ENCODE peak calls at places on chromosome 1, in eight cellular contexts. U is right lobe of liver, A is ovary, L is heart left ventricle, R is adrenal gland, M is body of pancreas, Y is uterus, E is thyroid gland. G is an unnamed sample.

GRCh38 chr1:118223426-118223825 is 38.4 kb upstream of the SPAG17 start:
- DNase-seq in Y (no peak), E (no peak), L (no peak), U (no peak), R (no peak), A (no peak), M (peak), G (no peak)

GRCh38 chr1:241713316-241713715 is 61.2 kb downstream of the WDR64 start:
- DNase-seq in A (no peak), L (no peak), Y (no peak), R (no peak), M (no peak), E (no peak), U (no peak), G (no peak)

GRCh38 chr1:19341201-19342076 is 29.3 kb downstream of the SLC66A1 start:
- DNase-seq in M (peak), U (no peak), Y (peak), E (peak), R (peak), L (peak), A (peak), G (peak)

GRCh38 chr1:15384301-15384901 is 25.3 kb upstream of the EFHD2 start:
- DNase-seq in A (no peak), E (no peak), L (no peak), M (no peak), Y (no peak), U (no peak), R (no peak), G (no peak)

GRCh38 chr1:197234581-197234980 is 33.5 kb upstream of the CRB1 start:
- DNase-seq in L (no peak), A (no peak), Y (no peak), M (no peak), R (no peak), E (no peak), U (no peak), G (no peak)

GRCh38 chr1:92749024-92749634 is 35.8 kb downstream of the EVI5 start:
- DNase-seq in A (no peak), R (peak), U (no peak), L (no peak), E (no peak), Y (no peak), M (peak), G (peak)

GRCh38 chr1:156804572-156805243 is 11.9 kb downstream of the SH2D2A start:
- DNase-seq in U (no peak), R (no peak), M (no peak), L (no peak), A (no peak), Y (no peak), E (peak), G (peak)

GRCh38 chr1:86687595-86687994 is 16.8 kb upstream of the SH3GLB1 start:
- DNase-seq in R (no peak), M (no peak), U (no peak), Y (no peak), E (no peak), L (no peak), A (no peak), G (no peak)

GRCh38 chr1:201634261-201634660 is 95.3 kb downstream of the NAV1 start:
- DNase-seq in M (no peak), L (no peak), E (no peak), U (no peak), R (no peak), Y (no peak), A (no peak), G (peak)

GRCh38 chr1:33149453-33150190 is 32.2 kb downstream of the TRIM62 start:
- DNase-seq in Y (no peak), M (peak), E (no peak), L (no peak), R (no peak), A (no peak), U (no peak), G (no peak)

GRCh38 chr1:29166291-29166878 is 15.3 kb downstream of the SRSF4 start:
- DNase-seq in U (no peak), M (no peak), L (no peak), E (peak), A (no peak), Y (no peak), R (no peak), G (no peak)

GRCh38 chr1:61163794-61164193 is 81.4 kb downstream of the NFIA start:
- DNase-seq in R (no peak), U (no peak), E (no peak), Y (no peak), L (no peak), M (no peak), A (no peak), G (peak)

GRCh38 chr1:224524679-224525078 is 90.1 kb upstream of the WDR26 start:
- DNase-seq in Y (no peak), M (no peak), U (no peak), R (no peak), L (no peak), A (no peak), E (no peak), G (peak)

GRCh38 chr1:60746278-60746761 is 336.0 kb upstream of the NFIA start:
- DNase-seq in R (no peak), L (peak), E (no peak), U (no peak), A (no peak), M (no peak), Y (no peak), G (no peak)

GRCh38 chr1:197464039-197464438 is 196.0 kb downstream of the CRB1 start:
- DNase-seq in A (peak), R (no peak), Y (peak), E (no peak), U (no peak), L (peak), M (peak), G (peak)

GRCh38 chr1:53535846-53536245 is 76.6 kb downstream of the DMRTB1 start:
- DNase-seq in L (no peak), U (no peak), A (no peak), R (no peak), E (no peak), Y (no peak), M (no peak), G (peak)

GRCh38 chr1:160618763-160619274 is 28.0 kb downstream of the SLAMF1 start:
- DNase-seq in U (no peak), E (no peak), R (no peak), M (no peak), A (no peak), L (no peak), Y (no peak), G (no peak)

GRCh38 chr1:47181095-47181954 is 8.5 kb downstream of the PDZK1IP1 start:
- DNase-seq in Y (no peak), M (no peak), L (no peak), A (no peak), R (no peak), E (no peak), U (no peak), G (no peak)
- TF ChIP-seq POLR2A in Y (no peak), M (no peak), L (no peak), A (no peak), R (no peak), E (no peak), U (no peak), G (no peak)

DNA sequence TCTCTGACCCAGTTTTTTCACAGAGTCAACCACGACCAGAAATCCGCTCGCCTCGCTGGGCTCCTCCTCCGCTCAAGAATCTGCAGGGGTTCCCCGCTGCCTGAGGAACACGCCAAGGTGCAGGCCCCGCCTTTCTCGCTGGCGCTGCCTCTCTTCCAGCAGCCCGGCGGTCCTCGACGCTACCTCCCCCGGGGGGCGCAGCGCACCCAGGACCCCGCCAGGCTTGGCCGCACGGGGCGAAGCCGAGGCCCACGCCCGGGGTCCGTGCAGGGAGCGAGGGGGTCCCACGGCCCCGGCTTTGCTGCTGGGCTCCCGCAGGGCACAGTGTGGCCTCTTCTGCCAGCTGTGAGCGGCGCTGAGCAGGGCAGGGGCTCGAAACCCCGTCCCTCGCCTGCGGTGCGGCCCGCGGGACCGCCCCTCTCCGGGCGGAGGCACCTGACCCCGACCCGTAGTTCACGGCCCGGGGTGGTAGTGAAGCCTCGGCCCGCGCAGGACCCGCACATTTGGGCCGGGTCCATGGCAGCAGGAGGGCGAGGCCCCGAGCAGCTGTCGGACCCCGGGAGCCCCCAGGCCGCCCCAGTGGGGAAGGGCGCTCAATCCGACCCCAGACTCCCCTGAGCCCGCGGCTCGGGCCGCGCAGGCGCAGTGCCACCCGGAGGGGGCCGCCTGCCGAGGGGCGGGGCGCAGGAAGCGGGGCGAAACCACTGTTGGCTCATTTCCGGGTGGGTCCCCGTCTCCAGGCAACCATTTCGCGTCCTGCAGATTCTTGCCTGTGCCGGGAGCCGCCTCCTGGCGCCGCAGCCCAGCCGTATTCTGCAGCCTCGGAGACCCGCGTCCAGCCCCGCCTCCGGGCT is 10.0 kb upstream of the MMEL1 start:
- DNase-seq in R (peak), U (peak), Y (peak), L (peak), A (peak), E (peak), M (peak), G (peak)
- TF ChIP-seq POLR2A in R (peak), U (peak), Y (peak), L (peak), A (peak), E (peak), M (peak), G (no peak)

GRCh38 chr1:77234943-77235342 is 15.7 kb upstream of the PIGK start:
- DNase-seq in Y (no peak), E (no peak), A (no peak), M (no peak), U (no peak), L (no peak), R (no peak), G (no peak)

GRCh38 chr1:77238463-77238862 is 19.2 kb upstream of the PIGK start:
- DNase-seq in U (no peak), A (no peak), Y (no peak), L (no peak), R (no peak), E (no peak), M (no peak), G (no peak)

GRCh38 chr1:77232829-77233228 is 13.6 kb upstream of the PIGK start:
- DNase-seq in E (no peak), M (no peak), Y (no peak), L (no peak), U (no peak), A (no peak), R (no peak), G (no peak)

GRCh38 chr1:77230051-77230450 is 10.8 kb upstream of the PIGK start:
- DNase-seq in U (no peak), L (no peak), E (no peak), M (no peak), A (no peak), Y (no peak), R (no peak), G (peak)

DNA sequence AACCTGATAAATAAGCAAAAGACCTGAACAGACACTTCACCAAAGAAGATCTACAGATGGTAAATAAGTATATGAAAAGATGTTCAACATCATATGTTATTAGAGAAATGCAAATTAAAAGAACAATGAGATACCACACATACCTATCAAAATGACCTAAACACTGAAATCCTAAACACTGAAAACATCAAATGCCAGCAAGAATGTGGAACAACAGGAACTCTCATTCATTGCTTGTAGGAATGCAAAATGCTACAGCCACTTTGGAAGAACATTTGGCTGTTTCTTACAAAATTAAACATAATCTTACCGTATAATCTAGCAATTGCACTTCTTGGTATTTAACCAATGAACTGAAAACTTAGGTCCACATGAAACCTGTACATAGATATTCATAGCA is 14.9 kb upstream of the PIGK start:
- DNase-seq in R (no peak), E (no peak), M (no peak), L (no peak), A (no peak), Y (no peak), U (no peak), G (no peak)
- TF ChIP-seq POLR2A in R (no peak), E (no peak), M (no peak), L (no peak), A (no peak), Y (no peak), U (no peak), G (no peak)

GRCh38 chr1:47562147-47562546 is 124.3 kb downstream of the FOXD2 start:
- DNase-seq in U (no peak), M (no peak), E (no peak), A (no peak), R (no peak), Y (no peak), L (no peak), G (no peak)
- TF ChIP-seq POLR2A in U (no peak), M (no peak), E (no peak), A (no peak), R (no peak), Y (no peak), L (no peak), G (no peak)

DNA sequence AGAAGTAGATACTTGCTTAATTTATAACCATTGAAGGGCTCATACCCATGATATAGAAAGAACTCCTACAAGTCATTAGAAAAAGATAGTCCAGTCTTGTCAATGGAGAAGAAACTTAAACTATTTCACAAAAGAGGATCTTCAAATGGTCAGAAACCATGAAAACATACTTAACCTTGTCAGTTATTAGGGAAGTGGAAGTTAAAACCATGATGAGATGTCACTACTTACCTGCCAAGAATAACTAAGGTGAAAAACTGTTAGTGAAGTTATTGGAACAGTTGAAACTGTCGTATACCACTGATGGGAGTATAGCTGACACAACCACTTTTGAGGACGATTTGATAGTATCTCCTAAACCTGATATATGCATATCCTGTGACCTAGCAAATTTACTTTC is 46.8 kb downstream of the OSBPL9 start:
- DNase-seq in R (no peak), U (no peak), E (no peak), L (no peak), M (no peak), Y (no peak), A (no peak), G (no peak)
- TF ChIP-seq POLR2A in R (no peak), U (no peak), E (no peak), L (no peak), M (no peak), Y (no peak), A (no peak), G (no peak)

DNA sequence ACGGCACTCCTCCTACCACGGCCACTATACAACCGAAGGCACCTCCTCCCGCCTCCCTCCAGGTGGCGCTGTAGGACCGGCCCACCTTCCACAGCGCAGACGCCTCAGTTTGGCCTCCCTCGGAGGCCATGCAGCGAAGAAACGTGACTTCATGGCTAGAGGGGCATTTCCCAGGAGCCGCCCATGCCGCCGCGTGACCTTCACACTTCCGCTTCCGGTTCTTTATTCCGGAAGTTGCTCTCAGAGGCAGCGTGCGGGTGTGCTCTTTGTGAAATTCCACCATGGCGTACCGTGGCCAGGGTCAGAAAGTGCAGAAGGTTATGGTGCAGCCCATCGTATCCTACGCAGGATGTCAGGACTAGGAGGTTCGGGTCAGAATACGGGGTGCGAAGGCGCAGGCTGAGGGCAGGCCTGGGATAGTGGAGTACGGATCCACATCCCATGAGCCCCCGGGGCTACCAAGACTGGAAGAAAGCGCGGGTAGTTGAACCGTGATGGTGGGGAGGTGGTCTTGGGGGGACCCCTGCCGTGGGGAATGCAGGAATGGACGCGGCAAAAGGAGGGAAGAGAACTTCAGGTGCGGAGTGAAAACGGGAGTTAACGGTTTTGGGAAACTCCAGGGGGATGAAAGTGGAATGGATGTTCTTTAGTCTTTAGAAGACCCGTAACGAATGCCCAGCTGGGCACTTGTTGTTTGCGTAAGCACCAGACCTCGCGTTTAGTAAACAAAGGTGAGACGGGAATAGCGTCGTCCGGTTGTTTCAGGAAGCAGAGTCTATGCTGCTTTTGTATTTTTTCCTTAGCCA is at the start of gene SNRPE:
- DNase-seq in A (peak), M (peak), Y (peak), L (peak), U (peak), R (peak), E (peak), G (peak)
- TF ChIP-seq POLR2A in A (peak), M (peak), Y (peak), L (peak), U (peak), R (peak), E (peak), G (peak)

DNA sequence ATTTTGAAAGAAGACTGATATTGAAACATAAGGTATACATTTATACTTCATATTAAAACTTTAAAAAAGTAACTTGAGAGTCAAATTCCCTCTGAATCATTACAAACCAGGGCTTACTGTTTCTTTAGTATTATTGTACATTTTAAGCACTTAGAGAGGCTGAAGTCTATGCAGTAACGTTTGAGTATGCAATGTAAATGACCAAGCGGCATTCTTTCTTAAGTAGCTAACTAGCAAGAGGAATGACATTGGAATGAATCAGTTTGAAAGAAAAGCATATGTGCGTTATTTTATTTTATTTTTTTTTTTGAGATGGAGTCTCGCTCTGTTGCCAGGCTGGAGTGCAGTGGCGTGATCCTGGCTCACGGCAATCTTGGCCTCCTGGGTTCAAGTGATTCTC is 24.3 kb downstream of the WNT2B start:
- DNase-seq in U (no peak), A (no peak), L (no peak), R (no peak), M (no peak), E (no peak), Y (no peak), G (peak)
- TF ChIP-seq POLR2A in U (no peak), A (no peak), L (no peak), R (no peak), M (no peak), E (no peak), Y (no peak), G (no peak)

DNA sequence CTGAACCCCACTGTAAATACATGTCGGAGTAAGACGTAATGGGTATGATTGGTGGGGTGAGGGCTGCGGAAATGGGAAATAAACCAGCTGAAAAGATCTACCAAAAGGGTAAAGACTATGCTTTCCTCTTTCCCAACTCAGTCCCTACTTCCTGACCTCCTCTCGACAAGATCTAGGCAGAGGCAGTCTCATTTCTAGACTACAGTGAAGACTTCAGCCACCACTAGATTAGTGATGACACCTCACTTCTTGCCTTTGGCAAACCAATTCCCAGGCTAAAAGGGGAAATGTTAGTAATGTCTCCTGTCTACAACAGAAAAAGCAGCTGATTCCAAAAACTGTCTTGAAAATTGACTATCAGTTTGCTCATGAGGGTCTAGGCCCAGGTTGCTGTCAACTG is 219.9 kb downstream of the ASTN1 start:
- DNase-seq in E (no peak), L (no peak), A (no peak), M (no peak), R (no peak), Y (no peak), U (no peak), G (no peak)
- TF ChIP-seq POLR2A in E (no peak), L (no peak), A (no peak), M (no peak), R (no peak), Y (no peak), U (no peak), G (no peak)

GRCh38 chr1:234862360-234862943 is 252.5 kb upstream of the IRF2BP2 start:
- DNase-seq in E (no peak), M (no peak), A (no peak), L (no peak), R (no peak), Y (no peak), U (peak), G (no peak)

GRCh38 chr1:234861761-234862160 is 251.8 kb upstream of the IRF2BP2 start:
- DNase-seq in U (no peak), A (no peak), L (no peak), R (no peak), Y (no peak), E (no peak), M (no peak), G (no peak)

GRCh38 chr1:234863596-234863995 is 253.6 kb upstream of the IRF2BP2 start:
- DNase-seq in L (no peak), Y (peak), R (no peak), U (no peak), E (no peak), A (no peak), M (no peak), G (peak)

GRCh38 chr1:234864116-234864515 is 254.1 kb upstream of the IRF2BP2 start:
- DNase-seq in L (no peak), A (no peak), Y (peak), M (no peak), U (no peak), R (no peak), E (no peak), G (no peak)

GRCh38 chr1:234862944-234863515 is 253.1 kb upstream of the IRF2BP2 start:
- DNase-seq in Y (peak), U (peak), A (peak), R (peak), L (peak), E (peak), M (peak), G (peak)
- TF ChIP-seq POLR2A in Y (no peak), U (no peak), A (no peak), R (no peak), L (no peak), E (peak), M (peak), G (no peak)

G was measured in IMR-90.